ENCODE peak calls at places on chromosomes 1 and 21, in eight cellular contexts. H, Y, F, P, M, C, S and V are unnamed samples.

GRCh38 chr21:35593000-35593502 is 467.3 kb downstream of the SETD4 start:
- DNase-seq in H (peak), Y (no peak), F (no peak), P (no peak), M (no peak), C (no peak), S (peak), V (no peak)

GRCh38 chr1:143625886-143626285 is 345.9 kb downstream of the FAM72C start:
- DNase-seq in H (no peak), Y (no peak), F (no peak), P (no peak), M (no peak), C (no peak), S (no peak), V (no peak)

GRCh38 chr1:6545276-6545934 is 8.9 kb downstream of the NOL9 start:
- DNase-seq in H (peak), Y (no peak), F (no peak), P (no peak), M (no peak), C (no peak), S (peak), V (no peak)

GRCh38 chr1:47687618-47687940 is 249.7 kb downstream of the FOXD2 start:
- DNase-seq in H (no peak), Y (no peak), F (no peak), P (no peak), M (no peak), C (no peak), S (no peak), V (no peak)

GRCh38 chr1:54606096-54606989 is 17.0 kb downstream of the FAM151A start:
- DNase-seq in H (no peak), Y (no peak), F (no peak), P (no peak), M (no peak), C (no peak), S (no peak), V (no peak)

GRCh38 chr1:157073944-157074685 is 25.5 kb downstream of the ETV3L start:
- DNase-seq in H (peak), Y (peak), F (peak), P (peak), M (peak), C (no peak), S (peak), V (peak)

GRCh38 chr1:20719871-20720620 is 2.2 kb upstream of the KIF17 start:
- DNase-seq in H (no peak), Y (no peak), F (no peak), P (no peak), M (peak), C (no peak), S (no peak), V (no peak)

GRCh38 chr1:243734311-243734700 is 115.7 kb downstream of the AKT3 start:
- DNase-seq in H (no peak), Y (no peak), F (no peak), P (no peak), M (no peak), C (no peak), S (peak), V (no peak)

GRCh38 chr1:77620273-77620672 is 62.2 kb downstream of the ZZZ3 start:
- DNase-seq in H (no peak), Y (no peak), F (no peak), P (no peak), M (no peak), C (no peak), S (no peak), V (no peak)

GRCh38 chr1:198435044-198435443 is 105.4 kb downstream of the ATP6V1G3 start:
- DNase-seq in H (no peak), Y (no peak), F (no peak), P (no peak), M (no peak), C (no peak), S (no peak), V (no peak)

GRCh38 chr21:44574457-44575306 is 1.2 kb downstream of the KRTAP10-4 start:
- DNase-seq in H (no peak), Y (no peak), F (no peak), P (no peak), M (peak), C (no peak), S (no peak), V (no peak)

GRCh38 chr21:29221259-29221744 is 77.4 kb upstream of the BACH1 start:
- DNase-seq in H (no peak), Y (no peak), F (no peak), P (no peak), M (no peak), C (no peak), S (peak), V (no peak)

GRCh38 chr1:225835752-225836151 is 25.8 kb downstream of the EPHX1 start:
- DNase-seq in H (no peak), Y (no peak), F (no peak), P (no peak), M (no peak), C (no peak), S (peak), V (peak)

GRCh38 chr1:226041419-226041818 is 21.1 kb upstream of the H3-3A start:
- DNase-seq in H (no peak), Y (no peak), F (no peak), P (no peak), M (no peak), C (no peak), S (no peak), V (no peak)

GRCh38 chr1:71587961-71588360 is 507.1 kb upstream of the ZRANB2 start:
- DNase-seq in H (peak), Y (no peak), F (no peak), P (no peak), M (no peak), C (no peak), S (peak), V (no peak)

GRCh38 chr1:14616997-14617396 is 18.5 kb downstream of the KAZN start:
- DNase-seq in H (no peak), Y (no peak), F (no peak), P (no peak), M (no peak), C (no peak), S (peak), V (no peak)

GRCh38 chr1:71033136-71033535 is 14.5 kb downstream of the PTGER3 start:
- DNase-seq in H (no peak), Y (no peak), F (no peak), P (no peak), M (no peak), C (no peak), S (no peak), V (no peak)

GRCh38 chr1:212366901-212367300 is 47.8 kb downstream of the PACC1 start:
- DNase-seq in H (peak), Y (no peak), F (no peak), P (no peak), M (no peak), C (no peak), S (peak), V (no peak)

GRCh38 chr1:206506803-206507394 is 432 bp upstream of the RASSF5 start:
- DNase-seq in H (no peak), Y (no peak), F (no peak), P (no peak), M (no peak), C (no peak), S (no peak), V (no peak)

GRCh38 chr1:215600867-215601266 is 33.8 kb downstream of the KCTD3 start:
- DNase-seq in H (no peak), Y (no peak), F (no peak), P (no peak), M (no peak), C (no peak), S (no peak), V (no peak)

GRCh38 chr21:41783476-41784150 is 16.8 kb upstream of the RIPK4 start:
- DNase-seq in H (peak), Y (no peak), F (no peak), P (no peak), M (no peak), C (no peak), S (peak), V (no peak)

GRCh38 chr21:42041246-42041645 is 29.9 kb upstream of the UMODL1 start:
- DNase-seq in H (no peak), Y (no peak), F (no peak), P (no peak), M (no peak), C (no peak), S (no peak), V (no peak)

GRCh38 chr21:43819511-43820405 is 30.4 kb downstream of the RRP1 start:
- DNase-seq in H (no peak), Y (no peak), F (no peak), P (no peak), M (peak), C (no peak), S (no peak), V (peak)

GRCh38 chr1:28104866-28105467 is 16.6 kb upstream of the EYA3 start:
- DNase-seq in H (peak), Y (peak), F (no peak), P (peak), M (peak), C (peak), S (peak), V (no peak)

GRCh38 chr1:24562625-24563024 is 6.7 kb downstream of the NCMAP start:
- DNase-seq in H (peak), Y (no peak), F (no peak), P (no peak), M (no peak), C (no peak), S (no peak), V (no peak)

GRCh38 chr1:99606306-99606705 is 39.6 kb upstream of the PALMD start:
- DNase-seq in H (no peak), Y (no peak), F (no peak), P (no peak), M (no peak), C (no peak), S (no peak), V (no peak)

GRCh38 chr1:45654540-45655280 is 30.9 kb upstream of the CCDC17 start:
- DNase-seq in H (no peak), Y (no peak), F (no peak), P (no peak), M (no peak), C (no peak), S (no peak), V (no peak)

GRCh38 chr1:39103321-39104157 is 77.4 kb downstream of the NDUFS5 start:
- DNase-seq in H (peak), Y (no peak), F (no peak), P (no peak), M (no peak), C (no peak), S (peak), V (no peak)

GRCh38 chr1:183995322-183996035 is 42.0 kb downstream of the COLGALT2 start:
- DNase-seq in H (no peak), Y (no peak), F (no peak), P (no peak), M (peak), C (no peak), S (no peak), V (no peak)

GRCh38 chr1:165068716-165069115 is 287.8 kb downstream of the LMX1A start:
- DNase-seq in H (no peak), Y (peak), F (no peak), P (no peak), M (no peak), C (peak), S (no peak), V (no peak)

GRCh38 chr1:117346206-117346928 is 20.9 kb upstream of the MAN1A2 start:
- DNase-seq in H (no peak), Y (no peak), F (no peak), P (no peak), M (no peak), C (no peak), S (peak), V (no peak)

GRCh38 chr1:201396859-201397464 is 2.2 kb downstream of the LAD1 start:
- DNase-seq in H (peak), Y (no peak), F (peak), P (peak), M (peak), C (no peak), S (no peak), V (no peak)

GRCh38 chr1:109539676-109540075 is at the start of gene GPR61:
- DNase-seq in H (no peak), Y (peak), F (no peak), P (no peak), M (no peak), C (no peak), S (no peak), V (no peak)